ENCODE peak calls at places on chromosomes 6 and 20, in four cellular contexts. L is PC-3, V is lower lobe of right lung, E is astrocyte. Y is an unnamed sample.
A peak's percentile ranks its signal among the peaks of the same experiment; 100 is the strongest.

GRCh38 chr6:109793793-109794192 is 102.7 kb downstream of the FIG4 start:
- DNase-seq in L (peak; percentile 89), E (peak; percentile 97), V (no peak), Y (no peak)

GRCh38 chr6:10082385-10082784 is 332.5 kb downstream of the TFAP2A start:
- DNase-seq in L (peak; percentile 49), E (no peak), V (no peak), Y (no peak)

GRCh38 chr6:52260634-52261033 is 16.3 kb upstream of the IL17F start:
- DNase-seq in L (no peak), V (no peak), E (no peak), Y (no peak)

GRCh38 chr6:35069262-35069661 is 71.9 kb downstream of the TCP11 start:
- DNase-seq in V (no peak), E (no peak), L (no peak), Y (no peak)

GRCh38 chr6:226516-227073 is 65.7 kb upstream of the DUSP22 start:
- DNase-seq in V (no peak), L (no peak), E (no peak), Y (no peak)

GRCh38 chr6:13278991-13279390 is 49.3 kb downstream of the TBC1D7 start:
- DNase-seq in E (no peak), V (no peak), L (no peak), Y (no peak)

GRCh38 chr6:79494841-79495240 is 42.4 kb downstream of the LCA5 start:
- DNase-seq in V (no peak), L (no peak), E (no peak), Y (peak; percentile 94)

GRCh38 chr20:51423810-51424209 is 118.7 kb downstream of the NFATC2 start:
- DNase-seq in E (no peak), L (no peak), V (no peak), Y (no peak)

GRCh38 chr20:8601542-8601912 is 467.4 kb upstream of the PLCB4 start:
- DNase-seq in E (no peak), V (no peak), L (no peak), Y (no peak)

GRCh38 chr6:105810105-105810921 is 275.8 kb upstream of the PRDM1 start:
- DNase-seq in V (peak; percentile 48), L (peak; percentile 90), E (peak; percentile 81), Y (peak; percentile 34)

GRCh38 chr6:156420172-156420993 is 356.8 kb upstream of the ARID1B start:
- DNase-seq in V (no peak), E (peak; percentile 43), L (no peak), Y (no peak)

GRCh38 chr20:38804682-38805501 is 605 bp upstream of the PPP1R16B start:
- DNase-seq in V (peak; percentile 51), L (no peak), E (no peak), Y (no peak)

GRCh38 chr6:45965787-45966186 is 49.9 kb downstream of the CLIC5 start:
- DNase-seq in E (peak; percentile 80), V (no peak), L (peak; percentile 85), Y (no peak)

GRCh38 chr6:168922436-168922835 is 331.2 kb downstream of the THBS2 start:
- DNase-seq in E (no peak), V (no peak), L (no peak), Y (no peak)

GRCh38 chr20:63288581-63289251 is 4.3 kb upstream of the COL20A1 start:
- DNase-seq in L (no peak), E (no peak), V (no peak), Y (no peak)

GRCh38 chr6:26207248-26207801 is 120.1 kb downstream of the HFE start:
- DNase-seq in E (no peak), V (no peak), L (no peak), Y (no peak)
- H3K27ac ChIP-seq in E (no peak overlapping the region), V (no peak overlapping the region), L (no peak overlapping the region), Y (no peak overlapping the region)

DNA sequence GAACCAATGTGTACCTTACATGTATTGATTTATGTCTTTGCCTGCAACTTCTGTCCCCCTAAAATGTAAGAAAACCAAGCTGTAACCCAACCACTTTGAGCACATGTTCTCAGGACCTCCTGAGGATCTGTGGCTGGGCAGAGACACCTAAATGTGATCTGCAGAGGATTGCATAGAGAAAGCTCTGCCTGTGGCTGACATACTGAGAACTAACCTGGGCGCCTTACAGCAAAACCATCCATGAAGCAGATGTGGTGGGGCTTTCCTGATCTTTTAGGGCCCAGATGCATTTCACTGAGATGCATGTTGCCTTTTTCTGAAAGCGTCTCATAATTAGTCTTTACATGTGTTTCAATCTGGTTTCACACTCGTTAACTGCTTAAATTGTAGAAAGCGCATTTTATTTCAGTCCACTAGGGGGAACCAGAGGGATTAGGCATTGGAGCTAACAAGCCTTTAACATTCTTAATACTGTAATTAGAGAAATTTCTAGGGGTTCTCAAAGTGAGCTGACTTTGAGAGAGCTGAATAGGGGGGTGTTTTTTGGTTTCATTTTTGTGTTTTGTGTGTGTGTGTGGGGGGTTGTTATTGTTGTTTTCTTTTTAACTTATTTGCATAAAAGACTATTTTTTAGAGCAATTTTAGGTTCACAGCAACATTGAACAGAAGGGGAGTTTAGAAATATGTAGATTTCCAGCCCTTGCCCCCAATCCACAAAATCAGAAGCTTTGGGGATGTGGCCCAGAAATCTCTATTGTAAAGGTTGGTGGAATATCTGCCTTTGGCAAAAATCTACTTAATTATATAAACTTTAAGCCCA is 50.9 kb upstream of the FAM184A start:
- DNase-seq in L (peak; percentile 75), V (no peak), E (peak; percentile 56), Y (no peak)
- H3K4me3 ChIP-seq in L (peak overlapping the region; percentile 13), V (no peak overlapping the region), E (no peak overlapping the region), Y (no peak overlapping the region)

GRCh38 chr6:39517763-39518162 is 195.3 kb upstream of the KCNK16 start:
- DNase-seq in V (no peak), E (peak; percentile 80), L (no peak), Y (no peak)
- TF ChIP-seq CTCF in V (no peak), E (no peak), L (no peak), Y (no peak)

DNA sequence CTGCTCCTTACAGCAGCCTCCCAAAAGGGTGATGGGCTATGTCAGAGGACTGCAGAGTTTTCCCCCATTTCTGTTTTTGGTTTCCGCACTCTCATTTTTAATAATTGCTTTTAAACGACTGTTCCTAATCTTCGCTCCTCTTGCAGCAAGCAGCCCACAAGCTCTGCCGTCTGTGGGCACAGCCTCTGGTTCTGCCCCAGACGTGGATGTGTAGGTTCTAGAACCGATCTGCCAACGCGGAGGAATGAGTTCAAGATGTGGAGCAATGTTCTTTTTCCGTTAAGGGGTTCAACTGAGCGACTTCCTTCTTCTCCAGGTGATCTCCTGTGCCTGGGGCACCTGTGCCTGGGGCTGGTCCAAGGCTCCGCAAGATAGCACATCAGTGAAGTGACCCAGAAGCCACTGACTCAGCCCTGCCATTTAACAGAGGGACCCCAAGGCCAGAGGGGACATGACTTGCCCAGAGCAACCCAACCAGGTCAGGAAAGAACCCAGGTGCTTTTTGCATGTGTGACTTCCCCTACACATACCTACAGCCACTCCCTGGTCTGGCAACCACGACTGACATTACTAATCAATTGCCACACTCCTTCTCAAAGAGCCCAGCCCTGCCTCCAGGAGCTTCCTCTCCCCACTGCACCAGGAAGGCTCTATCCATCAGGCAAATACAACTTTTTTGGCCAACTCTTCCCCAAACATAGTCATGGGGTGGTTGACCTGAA is 22.7 kb downstream of the PMEPA1 start:
- DNase-seq in V (no peak), E (no peak), L (peak; percentile 90), Y (no peak)
- H3K27ac ChIP-seq in V (no peak overlapping the region), E (no peak overlapping the region), L (peak overlapping the region; percentile 17), Y (no peak overlapping the region)

DNA sequence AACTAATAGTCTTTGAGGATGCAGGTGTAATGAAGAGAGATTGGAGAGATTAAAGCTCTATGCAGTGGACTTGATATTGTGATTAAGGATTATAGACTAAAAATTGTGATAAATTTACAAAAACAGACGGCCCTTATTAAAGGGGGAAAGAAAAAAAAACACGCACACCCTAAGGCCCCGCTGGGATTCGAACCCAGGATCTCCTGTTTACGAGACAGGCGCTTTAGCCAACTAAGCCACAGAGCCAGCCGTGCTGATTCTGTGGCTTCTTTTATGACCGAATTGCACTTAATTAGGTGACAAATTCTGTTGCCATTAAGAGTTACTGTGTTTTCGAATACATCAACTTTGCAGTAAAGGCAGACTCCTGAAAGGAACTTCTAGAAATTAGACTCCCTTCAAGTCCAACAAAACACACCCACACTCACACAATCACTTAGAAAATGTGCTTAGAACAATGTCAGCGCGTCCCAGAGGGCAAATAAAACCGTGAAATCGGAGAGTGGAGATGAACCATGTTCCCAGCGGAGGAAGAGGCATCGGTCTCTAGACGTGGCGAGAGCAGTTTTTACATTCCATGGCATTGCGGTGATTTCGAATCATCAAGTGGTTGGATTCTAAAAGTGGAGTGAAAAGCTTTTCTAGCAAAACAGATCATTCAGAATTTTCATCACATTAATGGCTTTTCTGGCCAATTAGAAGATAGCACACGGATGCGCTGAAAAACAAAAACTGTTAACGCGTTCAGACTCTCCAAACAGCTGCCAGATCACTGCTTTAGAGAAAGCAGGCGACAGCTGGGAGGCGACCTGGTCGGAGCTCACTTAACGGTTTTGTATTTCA is 122.6 kb downstream of the GPX5 start:
- DNase-seq in V (no peak), E (peak; percentile 57), L (peak; percentile 94), Y (peak; percentile 92)
- H3K4me3 ChIP-seq in V (peak overlapping the region; percentile 45), E (peak overlapping the region; percentile 94), L (peak overlapping the region; percentile 74), Y (peak overlapping the region; percentile 68)

GRCh38 chr6:28496099-28496779 is 19.4 kb downstream of the GPX6 start:
- DNase-seq in E (no peak), V (no peak), L (peak; percentile 26), Y (no peak)
- TF ChIP-seq CTCF in E (peak; percentile 6), V (no peak), L (peak; percentile 53), Y (peak; percentile 26)

GRCh38 chr6:162962093-162962492 is 234.3 kb downstream of the PACRG start:
- DNase-seq in E (no peak), L (no peak), V (no peak), Y (no peak)
- H3K27ac ChIP-seq in E (no peak overlapping the region), L (no peak overlapping the region), V (no peak overlapping the region), Y (no peak overlapping the region)

GRCh38 chr20:44643154-44643519 is 8.4 kb downstream of the ADA start:
- DNase-seq in E (no peak), L (no peak), V (no peak), Y (no peak)
- H3K4me3 ChIP-seq in E (no peak overlapping the region), L (no peak overlapping the region), V (peak overlapping the region; percentile 27), Y (no peak overlapping the region)

DNA sequence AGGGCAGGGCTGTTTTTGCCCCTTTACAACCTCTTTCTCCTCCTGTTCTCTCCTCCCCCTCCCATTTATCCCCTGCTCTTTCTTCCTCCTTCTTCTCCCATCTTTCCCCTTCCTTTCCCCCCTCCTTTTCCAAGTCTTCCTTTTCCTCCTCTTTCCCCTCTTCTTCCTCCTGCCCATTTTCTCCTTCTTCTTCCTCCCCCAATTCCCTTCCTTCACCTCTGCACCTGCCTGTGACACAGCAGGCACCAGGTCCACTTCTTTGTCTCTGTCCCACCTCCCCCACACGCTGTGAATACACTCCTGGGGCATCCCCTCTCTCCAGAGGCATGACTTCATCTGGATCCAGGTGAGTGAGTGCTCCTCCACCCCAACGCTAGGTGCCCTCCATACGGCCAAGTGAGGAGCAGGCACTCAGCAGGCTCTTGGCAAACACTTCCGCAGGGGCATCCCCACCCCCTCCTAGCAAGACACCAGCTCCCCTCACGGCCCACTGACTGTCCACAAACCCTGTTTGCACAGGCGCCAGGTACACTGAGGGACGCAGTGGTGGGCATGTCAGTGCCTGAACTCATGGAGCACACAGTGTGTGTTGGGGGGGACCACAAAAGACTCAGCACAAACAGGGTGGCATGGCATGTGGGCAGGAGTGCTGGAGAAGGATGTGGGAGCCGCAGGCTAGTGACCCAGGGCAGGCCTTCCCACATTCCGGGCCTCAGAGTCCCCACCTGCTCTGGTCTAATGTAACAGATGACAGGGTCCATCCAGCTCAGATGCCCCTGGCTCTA is 10.7 kb upstream of the TLDC2 start:
- DNase-seq in L (no peak), V (no peak), E (no peak), Y (no peak)
- TF ChIP-seq CTCF in L (no peak), V (no peak), E (no peak), Y (no peak)

GRCh38 chr6:42140051-42140450 is 2.4 kb downstream of the C6orf132 start:
- DNase-seq in L (peak; percentile 69), V (peak; percentile 66), E (no peak), Y (no peak)
- H3K27ac ChIP-seq in L (peak overlapping the region; percentile 75), V (no peak overlapping the region), E (no peak overlapping the region), Y (no peak overlapping the region)